ENCODE peak calls at places on chromosome 3, in six cellular contexts. One of them, this sample, is unnamed.
A peak's percentile ranks its signal among the peaks of the same experiment; 100 is the strongest.

GRCh38 chr3:64084640-64085039 is 61.3 kb upstream of the PSMD6 start:
- DNase-seq in SK-N-SH: no peak
- DNase-seq in H1: no peak
- DNase-seq in HepG2: peak; percentile 24
- DNase-seq in K562: no peak
- DNase-seq in GM12878: no peak
- DNase-seq in this sample: no peak

GRCh38 chr3:138862531-138862923 is 27.8 kb upstream of the PIK3CB start:
- DNase-seq in SK-N-SH: no peak
- DNase-seq in H1: peak; percentile 49
- DNase-seq in HepG2: no peak
- DNase-seq in K562: no peak
- DNase-seq in GM12878: no peak
- DNase-seq in this sample: peak; percentile 78

GRCh38 chr3:184562146-184562861 is 719 bp downstream of the EPHB3 start:
- DNase-seq in SK-N-SH: peak; percentile 69
- DNase-seq in H1: no peak
- DNase-seq in HepG2: no peak
- DNase-seq in K562: no peak
- DNase-seq in GM12878: no peak
- DNase-seq in this sample: no peak

GRCh38 chr3:112395166-112395894 is 62.4 kb downstream of the CD200 start:
- DNase-seq in SK-N-SH: no peak
- DNase-seq in H1: no peak
- DNase-seq in HepG2: no peak
- DNase-seq in K562: no peak
- DNase-seq in GM12878: no peak
- DNase-seq in this sample: no peak

GRCh38 chr3:73351423-73352071 is 273.2 kb downstream of the PDZRN3 start:
- DNase-seq in SK-N-SH: peak; percentile 60
- DNase-seq in H1: no peak
- DNase-seq in HepG2: no peak
- DNase-seq in K562: no peak
- DNase-seq in GM12878: no peak
- DNase-seq in this sample: no peak

GRCh38 chr3:20924646-20925395 is 738.8 kb upstream of the SGO1 start:
- DNase-seq in SK-N-SH: no peak
- DNase-seq in H1: no peak
- DNase-seq in HepG2: no peak
- DNase-seq in K562: no peak
- DNase-seq in GM12878: no peak
- DNase-seq in this sample: no peak

GRCh38 chr3:39196671-39197446 is 4.5 kb upstream of the XIRP1 start:
- DNase-seq in SK-N-SH: no peak
- DNase-seq in H1: no peak
- DNase-seq in HepG2: no peak
- DNase-seq in K562: no peak
- DNase-seq in GM12878: no peak
- DNase-seq in this sample: no peak

GRCh38 chr3:105837143-105837740 is 31.6 kb downstream of the CBLB start:
- DNase-seq in SK-N-SH: no peak
- DNase-seq in H1: no peak
- DNase-seq in HepG2: no peak
- DNase-seq in K562: no peak
- DNase-seq in GM12878: peak; percentile 97
- DNase-seq in this sample: no peak

GRCh38 chr3:172082269-172082668 is 42.9 kb downstream of the FNDC3B start:
- DNase-seq in SK-N-SH: peak; percentile 57
- DNase-seq in H1: no peak
- DNase-seq in HepG2: peak; percentile 49
- DNase-seq in K562: no peak
- DNase-seq in GM12878: no peak
- DNase-seq in this sample: no peak

GRCh38 chr3:57971975-57972374 is 36.2 kb upstream of the FLNB start:
- DNase-seq in SK-N-SH: no peak
- DNase-seq in H1: no peak
- DNase-seq in HepG2: no peak
- DNase-seq in K562: no peak
- DNase-seq in GM12878: no peak
- DNase-seq in this sample: no peak
- TF ChIP-seq POLR2AphosphoS5 in SK-N-SH: no peak
- TF ChIP-seq POLR2AphosphoS5 in H1: no peak
- TF ChIP-seq POLR2AphosphoS5 in HepG2: no peak
- TF ChIP-seq POLR2AphosphoS5 in K562: no peak
- TF ChIP-seq POLR2AphosphoS5 in GM12878: no peak
- TF ChIP-seq POLR2AphosphoS5 in this sample: no peak

DNA sequence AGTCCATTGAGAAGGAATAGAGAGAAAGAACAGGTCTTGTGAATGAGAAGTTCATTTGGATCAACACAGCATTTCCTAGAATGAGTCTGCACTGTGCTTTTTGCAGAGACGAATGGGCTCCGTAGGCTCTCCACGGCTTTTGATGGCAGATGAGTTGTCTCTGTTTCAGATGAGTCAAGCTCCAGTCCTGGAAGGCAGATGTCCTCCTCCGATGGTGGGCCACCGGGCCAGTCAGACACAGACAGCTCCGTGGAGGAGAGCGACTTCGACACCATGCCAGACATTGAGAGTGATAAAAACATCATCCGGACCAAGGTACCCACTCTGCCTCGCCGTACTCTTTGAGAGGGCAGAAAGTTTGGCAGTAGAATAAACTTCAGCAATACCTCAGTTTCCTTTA is 70.5 kb downstream of the SIDT1 start:
- DNase-seq in SK-N-SH: no peak
- DNase-seq in H1: no peak
- DNase-seq in HepG2: no peak
- DNase-seq in K562: no peak
- DNase-seq in GM12878: no peak
- DNase-seq in this sample: no peak
- TF ChIP-seq GABPA in SK-N-SH: no peak
- TF ChIP-seq GABPA in H1: no peak
- TF ChIP-seq GABPA in HepG2: no peak
- TF ChIP-seq GABPA in K562: no peak
- TF ChIP-seq GABPA in GM12878: no peak
- TF ChIP-seq GABPA in this sample: no peak

GRCh38 chr3:71753716-71754609 is at the start of gene GPR27:
- DNase-seq in SK-N-SH: peak; percentile 85
- DNase-seq in H1: peak; percentile 72
- DNase-seq in HepG2: no peak
- DNase-seq in K562: no peak
- DNase-seq in GM12878: no peak
- DNase-seq in this sample: no peak

GRCh38 chr3:71752911-71753715 is 542 bp upstream of the GPR27 start:
- DNase-seq in SK-N-SH: peak; percentile 80
- DNase-seq in H1: peak; percentile 61
- DNase-seq in HepG2: no peak
- DNase-seq in K562: no peak
- DNase-seq in GM12878: no peak
- DNase-seq in this sample: no peak

GRCh38 chr3:71751602-71752001 is 2.1 kb upstream of the GPR27 start:
- DNase-seq in SK-N-SH: no peak
- DNase-seq in H1: no peak
- DNase-seq in HepG2: no peak
- DNase-seq in K562: no peak
- DNase-seq in GM12878: no peak
- DNase-seq in this sample: no peak

GRCh38 chr3:71759401-71759800 is 5.7 kb downstream of the GPR27 start:
- DNase-seq in SK-N-SH: no peak
- DNase-seq in H1: no peak
- DNase-seq in HepG2: no peak
- DNase-seq in K562: no peak
- DNase-seq in GM12878: no peak
- DNase-seq in this sample: no peak

DNA sequence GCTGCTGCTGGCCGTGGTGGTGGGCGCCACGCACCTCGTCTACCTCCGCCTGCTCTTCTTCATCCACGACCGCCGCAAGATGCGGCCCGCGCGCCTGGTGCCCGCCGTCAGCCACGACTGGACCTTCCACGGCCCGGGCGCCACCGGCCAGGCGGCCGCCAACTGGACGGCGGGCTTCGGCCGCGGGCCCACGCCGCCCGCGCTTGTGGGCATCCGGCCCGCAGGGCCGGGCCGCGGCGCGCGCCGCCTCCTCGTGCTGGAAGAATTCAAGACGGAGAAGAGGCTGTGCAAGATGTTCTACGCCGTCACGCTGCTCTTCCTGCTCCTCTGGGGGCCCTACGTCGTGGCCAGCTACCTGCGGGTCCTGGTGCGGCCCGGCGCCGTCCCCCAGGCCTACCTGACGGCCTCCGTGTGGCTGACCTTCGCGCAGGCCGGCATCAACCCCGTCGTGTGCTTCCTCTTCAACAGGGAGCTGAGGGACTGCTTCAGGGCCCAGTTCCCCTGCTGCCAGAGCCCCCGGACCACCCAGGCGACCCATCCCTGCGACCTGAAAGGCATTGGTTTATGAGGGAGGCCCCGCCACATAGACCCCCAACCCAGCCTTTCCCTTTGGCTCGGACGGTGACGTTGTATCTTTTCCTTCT is 1.1 kb downstream of the GPR27 start:
- DNase-seq in SK-N-SH: no peak
- DNase-seq in H1: peak; percentile 55
- DNase-seq in HepG2: no peak
- DNase-seq in K562: no peak
- DNase-seq in GM12878: no peak
- DNase-seq in this sample: no peak
- H3K4me3 ChIP-seq in SK-N-SH: peak overlapping the region; percentile 55
- H3K4me3 ChIP-seq in H1: peak overlapping the region; percentile 56
- H3K4me3 ChIP-seq in HepG2: no peak overlapping the region
- H3K4me3 ChIP-seq in K562: no peak overlapping the region
- H3K4me3 ChIP-seq in GM12878: no peak overlapping the region
- H3K4me3 ChIP-seq in this sample: peak overlapping the region; percentile 59

GRCh38 chr3:89232155-89232554 is 124.7 kb downstream of the EPHA3 start:
- DNase-seq in SK-N-SH: no peak
- DNase-seq in H1: no peak
- DNase-seq in HepG2: no peak
- DNase-seq in K562: no peak
- DNase-seq in GM12878: no peak
- DNase-seq in this sample: no peak
- TF ChIP-seq POLR2AphosphoS5 in SK-N-SH: no peak
- TF ChIP-seq POLR2AphosphoS5 in H1: no peak
- TF ChIP-seq POLR2AphosphoS5 in HepG2: no peak
- TF ChIP-seq POLR2AphosphoS5 in K562: no peak
- TF ChIP-seq POLR2AphosphoS5 in GM12878: no peak
- TF ChIP-seq POLR2AphosphoS5 in this sample: no peak

DNA sequence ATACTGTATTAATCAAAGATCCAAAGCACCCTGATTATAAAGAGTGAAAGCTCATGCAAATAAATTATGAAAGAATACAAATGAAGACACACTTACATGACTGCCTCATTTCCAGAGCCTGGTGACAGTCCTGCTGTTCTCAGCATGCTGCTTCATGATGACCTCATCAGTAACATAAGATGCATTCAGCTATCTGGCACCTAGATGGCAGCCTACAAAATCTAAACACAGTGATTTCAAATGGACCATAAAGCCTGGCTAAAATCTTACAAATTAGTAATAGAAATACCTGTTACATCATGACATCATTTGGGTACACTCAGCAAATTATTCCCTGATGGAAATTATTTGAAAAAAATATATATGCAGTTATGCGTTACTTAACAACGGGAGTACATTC is 207.0 kb downstream of the EPHA3 start:
- DNase-seq in SK-N-SH: no peak
- DNase-seq in H1: no peak
- DNase-seq in HepG2: peak; percentile 14
- DNase-seq in K562: no peak
- DNase-seq in GM12878: no peak
- DNase-seq in this sample: peak; percentile 8
- TF ChIP-seq GABPA in SK-N-SH: no peak
- TF ChIP-seq GABPA in H1: no peak
- TF ChIP-seq GABPA in HepG2: no peak
- TF ChIP-seq GABPA in K562: no peak
- TF ChIP-seq GABPA in GM12878: no peak
- TF ChIP-seq GABPA in this sample: no peak

GRCh38 chr3:48431224-48432029 is 1.5 kb upstream of the PLXNB1 start:
- DNase-seq in SK-N-SH: no peak
- DNase-seq in H1: no peak
- DNase-seq in HepG2: peak; percentile 92
- DNase-seq in K562: no peak
- DNase-seq in GM12878: no peak
- DNase-seq in this sample: no peak

GRCh38 chr3:48428863-48429415 is 947 bp downstream of the PLXNB1 start:
- DNase-seq in SK-N-SH: peak; percentile 89
- DNase-seq in H1: peak; percentile 78
- DNase-seq in HepG2: no peak
- DNase-seq in K562: no peak
- DNase-seq in GM12878: no peak
- DNase-seq in this sample: no peak

GRCh38 chr3:48432411-48433371 is 2.8 kb upstream of the PLXNB1 start:
- DNase-seq in SK-N-SH: peak; percentile 19
- DNase-seq in H1: no peak
- DNase-seq in HepG2: no peak
- DNase-seq in K562: no peak
- DNase-seq in GM12878: no peak
- DNase-seq in this sample: peak; percentile 16

GRCh38 chr3:48429416-48430358 is at the start of gene PLXNB1:
- DNase-seq in SK-N-SH: peak; percentile 93
- DNase-seq in H1: peak; percentile 90
- DNase-seq in HepG2: peak; percentile 97
- DNase-seq in K562: peak; percentile 83
- DNase-seq in GM12878: no peak
- DNase-seq in this sample: peak; percentile 16

DNA sequence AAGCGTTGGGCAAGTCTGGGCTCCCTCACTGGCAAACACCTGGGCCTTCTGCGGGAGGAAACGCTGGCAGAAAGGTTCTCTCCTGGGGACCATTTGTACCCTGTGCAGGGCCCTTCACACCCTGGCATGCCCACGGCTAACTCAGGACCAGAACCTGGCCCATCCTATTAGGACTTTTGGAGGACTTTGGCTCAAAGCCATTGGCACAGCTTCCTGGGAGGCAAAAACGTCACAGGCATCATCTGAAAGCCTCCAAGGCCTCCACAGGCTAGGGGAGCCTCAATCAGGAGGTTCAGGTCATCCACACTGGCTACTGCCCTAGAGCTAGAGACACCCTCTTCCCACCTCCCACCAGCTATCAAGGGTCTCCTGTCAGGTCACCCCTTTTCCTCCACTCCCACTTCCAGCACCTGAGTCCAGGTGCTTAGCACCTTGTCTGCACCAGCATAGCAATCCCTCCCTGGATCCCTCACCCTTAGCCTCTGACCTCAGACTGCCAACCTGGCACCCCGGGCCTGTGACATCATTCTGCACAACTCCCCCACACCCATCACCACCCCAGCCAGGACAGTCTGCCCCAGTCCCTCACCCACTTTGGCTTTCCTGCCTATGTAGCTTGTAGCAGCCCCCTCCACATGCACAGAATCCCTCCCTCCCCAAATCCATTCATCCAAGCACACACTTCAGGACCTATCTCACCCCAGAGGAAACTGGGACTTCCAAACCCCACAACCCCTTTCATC is 644 bp upstream of the PLXNB1 start:
- DNase-seq in SK-N-SH: no peak
- DNase-seq in H1: no peak
- DNase-seq in HepG2: no peak
- DNase-seq in K562: no peak
- DNase-seq in GM12878: no peak
- DNase-seq in this sample: no peak
- H3K4me3 ChIP-seq in SK-N-SH: peak overlapping the region; percentile 79
- H3K4me3 ChIP-seq in H1: peak overlapping the region; percentile 66
- H3K4me3 ChIP-seq in HepG2: peak overlapping the region; percentile 41
- H3K4me3 ChIP-seq in K562: no peak overlapping the region
- H3K4me3 ChIP-seq in GM12878: no peak overlapping the region
- H3K4me3 ChIP-seq in this sample: no peak overlapping the region

This sample was measured in HL-60.